ENCODE peak calls at places on chromosomes 6 and 20, in eight cellular contexts. U is SK-N-SH; F is uterus; J is CD4-positive, CD25-positive, alpha-beta regulatory T cell; R is mammary epithelial cell; W is IMR-90; D is heart left ventricle; M is right cardiac atrium. T is an unnamed sample.
A peak's percentile ranks its signal among the peaks of the same experiment; 100 is the strongest.

GRCh38 chr6:7431594-7432390 is 42.2 kb downstream of the RIOK1 start:
- DNase-seq in U (no peak), F (no peak), J (no peak), R (no peak), W (peak; percentile 7), D (no peak), M (no peak), T (no peak)

GRCh38 chr6:108120311-108120710 is 45.5 kb upstream of the NR2E1 start:
- DNase-seq in U (no peak), F (no peak), J (no peak), R (no peak), W (no peak), D (no peak), M (no peak), T (no peak)

GRCh38 chr20:49676581-49677291 is 36.9 kb downstream of the B4GALT5 start:
- DNase-seq in U (no peak), F (no peak), J (peak; percentile 39), R (peak; percentile 61), W (peak; percentile 71), D (no peak), M (no peak), T (no peak)

GRCh38 chr6:27684264-27685211 is 211.6 kb upstream of the ZNF184 start:
- DNase-seq in U (peak; percentile 64), F (no peak), J (peak; percentile 51), R (peak; percentile 92), W (peak; percentile 76), D (no peak), M (no peak), T (peak; percentile 94)

GRCh38 chr6:156182356-156182755 is 594.8 kb upstream of the ARID1B start:
- DNase-seq in U (no peak), F (no peak), J (no peak), R (no peak), W (no peak), D (no peak), M (no peak), T (no peak)

GRCh38 chr6:142275146-142276006 is 26.4 kb upstream of the ADGRG6 start:
- DNase-seq in U (no peak), F (no peak), J (no peak), R (peak; percentile 16), W (peak; percentile 73), D (no peak), M (no peak), T (peak; percentile 19)

GRCh38 chr6:166277021-166277420 is 31.2 kb downstream of the PRR18 start:
- DNase-seq in U (no peak), F (no peak), J (no peak), R (no peak), W (no peak), D (no peak), M (no peak), T (no peak)

GRCh38 chr20:4592316-4593148 is 129.2 kb upstream of the PRND start:
- DNase-seq in U (peak; percentile 84), F (no peak), J (peak; percentile 39), R (peak; percentile 22), W (no peak), D (peak; percentile 48), M (peak; percentile 32), T (no peak)

GRCh38 chr6:169723200-169723909 is 945 bp downstream of the PHF10 start:
- DNase-seq in U (peak; percentile 81), F (peak; percentile 73), J (peak; percentile 80), R (peak; percentile 47), W (peak; percentile 66), D (peak; percentile 88), M (peak; percentile 84), T (peak; percentile 34)

GRCh38 chr6:39865011-39865888 is 69.0 kb downstream of the MOCS1 start:
- DNase-seq in U (peak; percentile 65), F (peak; percentile 80), J (peak; percentile 2), R (peak; percentile 31), W (peak; percentile 60), D (peak; percentile 76), M (peak; percentile 82), T (no peak)

GRCh38 chr20:48098866-48099265 is 313.6 kb upstream of the SULF2 start:
- DNase-seq in U (no peak), F (no peak), J (no peak), R (no peak), W (no peak), D (no peak), M (no peak), T (no peak)

GRCh38 chr6:139407718-139408222 is 33.3 kb upstream of the CITED2 start:
- DNase-seq in U (no peak), F (no peak), J (no peak), R (peak; percentile 98), W (peak; percentile 98), D (no peak), M (no peak), T (peak; percentile 99)

GRCh38 chr20:37954205-37954604 is 51.3 kb downstream of the VSTM2L start:
- DNase-seq in U (no peak), F (no peak), J (no peak), R (no peak), W (no peak), D (no peak), M (no peak), T (no peak)

DNA sequence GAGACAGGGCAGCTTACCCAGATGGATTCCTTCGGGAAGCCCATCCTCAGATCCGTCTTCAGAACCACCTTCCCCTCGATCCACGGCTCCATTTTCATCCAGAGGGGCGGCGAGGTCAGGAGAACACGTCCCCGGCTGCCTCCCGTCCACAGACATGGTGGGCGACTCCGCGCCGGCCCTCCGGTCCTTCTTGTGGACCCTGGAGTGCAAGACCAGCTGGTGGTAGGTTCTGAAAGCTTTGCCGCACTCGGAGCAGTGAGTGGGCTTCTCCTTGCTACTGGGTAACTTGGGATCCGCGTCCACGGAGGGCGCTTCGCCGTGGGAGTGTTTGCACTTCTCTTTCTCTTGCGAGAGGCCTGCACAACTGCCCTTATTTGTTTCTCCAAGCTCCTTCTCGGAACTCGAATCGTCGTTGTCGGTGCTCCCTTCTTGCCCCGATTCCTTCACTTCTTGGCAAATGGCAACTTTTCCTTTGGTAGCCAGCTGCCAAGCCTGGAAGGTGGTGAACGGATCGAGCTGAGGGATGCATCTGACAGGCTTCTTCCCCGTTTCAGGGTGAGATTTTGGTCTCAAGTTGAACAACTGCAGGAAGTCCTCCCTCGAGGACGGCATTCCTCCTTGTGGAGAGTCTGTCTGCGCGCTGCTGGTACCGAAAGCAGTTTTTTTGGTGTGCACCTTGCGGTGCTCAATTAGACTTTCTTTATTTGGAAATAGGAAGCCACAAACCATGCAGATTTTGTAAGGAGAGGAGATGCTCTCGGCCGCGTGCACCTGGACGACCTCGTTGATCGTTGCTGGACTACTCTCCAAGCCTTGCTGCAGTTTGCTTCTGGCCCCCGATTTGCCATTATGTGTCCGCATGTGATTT is 12.0 kb downstream of the ZNF217 start:
- DNase-seq in U (no peak), F (no peak), J (peak; percentile 43), R (no peak), W (no peak), D (no peak), M (no peak), T (no peak)
- H3K4me1 ChIP-seq in U (peaks cover 14% of the 10 kb centered on the region), F (peaks cover 14% of the 10 kb centered on the region), J (peaks cover 80% of the 10 kb centered on the region), R (peaks cover 41% of the 10 kb centered on the region), W (peaks cover 21% of the 10 kb centered on the region), D (peaks cover 41% of the 10 kb centered on the region), M (peaks cover 10% of the 10 kb centered on the region), T (peaks cover 41% of the 10 kb centered on the region)

GRCh38 chr6:67935976-67936477 is 699.1 kb upstream of the ADGRB3 start:
- DNase-seq in U (no peak), F (no peak), J (no peak), R (no peak), W (no peak), D (no peak), M (no peak), T (no peak)
- H3K4me1 ChIP-seq in U (no peaks in the 10 kb centered on the region), F (no peaks in the 10 kb centered on the region), J (no peaks in the 10 kb centered on the region), R (no peaks in the 10 kb centered on the region), W (no peaks in the 10 kb centered on the region), D (no peaks in the 10 kb centered on the region), M (no peaks in the 10 kb centered on the region), T (no peaks in the 10 kb centered on the region)

GRCh38 chr20:36856691-36857635 is 19.0 kb upstream of the TLDC2 start:
- DNase-seq in U (no peak), F (no peak), J (peak; percentile 51), R (peak; percentile 48), W (peak; percentile 56), D (peak; percentile 60), M (no peak), T (no peak)

GRCh38 chr20:36852187-36852586 is 23.8 kb upstream of the TLDC2 start:
- DNase-seq in U (no peak), F (no peak), J (no peak), R (no peak), W (no peak), D (peak; percentile 64), M (peak; percentile 62), T (no peak)

GRCh38 chr20:36855241-36855657 is 20.7 kb upstream of the TLDC2 start:
- DNase-seq in U (no peak), F (no peak), J (no peak), R (no peak), W (no peak), D (peak; percentile 61), M (no peak), T (no peak)

GRCh38 chr20:36856196-36856595 is 19.7 kb upstream of the TLDC2 start:
- DNase-seq in U (no peak), F (no peak), J (no peak), R (no peak), W (no peak), D (no peak), M (no peak), T (no peak)

GRCh38 chr20:36854343-36855240 is 21.3 kb upstream of the TLDC2 start:
- DNase-seq in U (no peak), F (no peak), J (no peak), R (no peak), W (peak; percentile 28), D (no peak), M (peak; percentile 56), T (no peak)
- H3K4me1 ChIP-seq in U (peaks cover 15% of the 10 kb centered on the region), F (no peaks in the 10 kb centered on the region), J (peaks cover 5% of the 10 kb centered on the region), R (peaks cover 57% of the 10 kb centered on the region), W (peaks cover 44% of the 10 kb centered on the region), D (peaks cover 79% of the 10 kb centered on the region), M (peaks cover 37% of the 10 kb centered on the region), T (peaks cover 35% of the 10 kb centered on the region)

GRCh38 chr6:135286962-135287525 is 105.9 kb downstream of the MYB start:
- DNase-seq in U (no peak), F (no peak), J (no peak), R (no peak), W (no peak), D (no peak), M (no peak), T (no peak)

GRCh38 chr6:135282425-135282824 is 101.3 kb downstream of the MYB start:
- DNase-seq in U (no peak), F (no peak), J (no peak), R (no peak), W (no peak), D (no peak), M (no peak), T (no peak)

GRCh38 chr6:135281907-135282306 is 100.8 kb downstream of the MYB start:
- DNase-seq in U (no peak), F (no peak), J (no peak), R (no peak), W (no peak), D (no peak), M (no peak), T (no peak)

GRCh38 chr6:135281227-135281626 is 100.1 kb downstream of the MYB start:
- DNase-seq in U (no peak), F (no peak), J (no peak), R (no peak), W (no peak), D (no peak), M (no peak), T (no peak)

DNA sequence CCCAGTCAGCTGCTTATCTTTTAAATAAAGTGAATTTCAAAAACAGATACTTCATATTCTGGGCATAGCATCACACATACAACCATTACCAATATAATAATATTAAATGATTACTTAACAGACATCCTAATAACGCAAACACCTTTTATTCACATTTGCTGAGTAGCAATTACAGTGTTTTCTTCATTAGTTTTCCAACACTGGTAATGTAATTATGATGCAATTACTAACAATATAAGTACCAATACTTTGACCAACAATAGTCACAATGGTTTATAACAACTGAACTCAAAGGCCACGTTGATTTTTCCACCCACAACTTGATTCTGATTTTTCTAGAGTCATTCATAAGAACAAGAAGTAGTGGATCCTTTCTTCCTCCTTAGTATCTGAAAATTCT is 104.1 kb downstream of the MYB start:
- DNase-seq in U (no peak), F (no peak), J (no peak), R (no peak), W (no peak), D (no peak), M (no peak), T (no peak)
- H3K4me1 ChIP-seq in U (peaks cover 4% of the 10 kb centered on the region), F (no peaks in the 10 kb centered on the region), J (no peaks in the 10 kb centered on the region), R (no peaks in the 10 kb centered on the region), W (no peaks in the 10 kb centered on the region), D (no peaks in the 10 kb centered on the region), M (no peaks in the 10 kb centered on the region), T (no peaks in the 10 kb centered on the region)